ENCODE peak calls at places on chromosomes 11 and 22, in ten cellular contexts. E is ovary; F is fibroblast of mammary gland; H is naive thymus-derived CD8-positive, alpha-beta T cell; Z is SK-MEL-5; B is lower leg skin; X is ACHN; O is A673; N is stimulated activated CD8-positive, alpha-beta memory T cell treated with anti-CD3 and anti-CD28 coated beads, Interleukin-4, amount 100 ng/mL, for 1 hour; J is brain microvascular endothelial cell. V is an unnamed sample.

GRCh38 chr11:74321487-74322188 is 10.2 kb upstream of the P4HA3 start:
- DNase-seq in E (no peak), F (peak), H (peak), Z (peak), B (peak), X (peak), O (peak), N (no peak), J (peak), V (no peak)

GRCh38 chr11:128686045-128686741 is 7.7 kb upstream of the FLI1 start:
- DNase-seq in E (no peak), F (no peak), H (no peak), Z (no peak), B (no peak), X (no peak), O (no peak), N (no peak), J (no peak), V (no peak)

GRCh38 chr11:128716661-128717210 is 22.9 kb downstream of the FLI1 start:
- DNase-seq in E (no peak), F (no peak), H (no peak), Z (no peak), B (no peak), X (no peak), O (no peak), N (no peak), J (peak), V (no peak)

GRCh38 chr11:111408789-111409727 is 30.0 kb upstream of the POU2AF1 start:
- DNase-seq in E (no peak), F (peak), H (no peak), Z (no peak), B (no peak), X (no peak), O (peak), N (no peak), J (no peak), V (no peak)

GRCh38 chr11:64865286-64866172 is 12.9 kb downstream of the EHD1 start:
- DNase-seq in E (no peak), F (peak), H (no peak), Z (no peak), B (no peak), X (no peak), O (no peak), N (no peak), J (peak), V (no peak)

GRCh38 chr11:130728185-130729160 is 187.8 kb downstream of the SNX19 start:
- DNase-seq in E (no peak), F (no peak), H (no peak), Z (no peak), B (no peak), X (no peak), O (no peak), N (no peak), J (no peak), V (no peak)

GRCh38 chr11:432501-433100 is 9.2 kb downstream of the ANO9 start:
- DNase-seq in E (no peak), F (no peak), H (no peak), Z (no peak), B (no peak), X (no peak), O (no peak), N (no peak), J (no peak), V (no peak)

GRCh38 chr11:75268626-75269366 is 28.2 kb downstream of the TPBGL start:
- DNase-seq in E (no peak), F (no peak), H (no peak), Z (no peak), B (no peak), X (no peak), O (no peak), N (no peak), J (no peak), V (peak)

GRCh38 chr11:69489031-69489745 is 7.7 kb downstream of the LINC01488 start:
- DNase-seq in E (no peak), F (no peak), H (no peak), Z (no peak), B (no peak), X (no peak), O (no peak), N (no peak), J (no peak), V (no peak)

GRCh38 chr11:16326679-16327297 is 29.6 kb downstream of the SOX6 start:
- DNase-seq in E (no peak), F (no peak), H (no peak), Z (no peak), B (no peak), X (no peak), O (peak), N (no peak), J (peak), V (no peak)

GRCh38 chr11:80948781-80949180 is 1508.0 kb upstream of the TENM4 start:
- DNase-seq in E (no peak), F (no peak), H (no peak), Z (no peak), B (no peak), X (no peak), O (no peak), N (no peak), J (no peak), V (no peak)

GRCh38 chr22:21931056-21931455 is 21.6 kb downstream of the PPM1F start:
- DNase-seq in E (no peak), F (no peak), H (no peak), Z (no peak), B (no peak), X (no peak), O (no peak), N (no peak), J (no peak), V (no peak)

GRCh38 chr11:126008956-126009355 is 53.7 kb downstream of the CDON start:
- DNase-seq in E (no peak), F (no peak), H (no peak), Z (no peak), B (no peak), X (no peak), O (no peak), N (no peak), J (no peak), V (no peak)

GRCh38 chr11:64094463-64095223 is 58.9 kb downstream of the FLRT1 start:
- DNase-seq in E (no peak), F (peak), H (no peak), Z (peak), B (no peak), X (peak), O (no peak), N (no peak), J (peak), V (no peak)

GRCh38 chr22:37056246-37056645 is 4.7 kb downstream of the KCTD17 start:
- DNase-seq in E (no peak), F (no peak), H (no peak), Z (no peak), B (no peak), X (no peak), O (no peak), N (no peak), J (no peak), V (no peak)

GRCh38 chr22:42892571-42893316 is 35.7 kb upstream of the ARFGAP3 start:
- DNase-seq in E (no peak), F (no peak), H (no peak), Z (no peak), B (no peak), X (no peak), O (no peak), N (no peak), J (no peak), V (no peak)

V was measured in sciatic nerve.